ENCODE peak calls at places on chromosomes 4 and X, in seven cellular contexts. One of them, this sample, is unnamed.

GRCh38 chr4:151276787-151277557 is at the start of gene PRSS48:
- DNase-seq in HepG2: peak; percentile 55
- DNase-seq in H1: peak; percentile 94
- DNase-seq in HCT116: peak; percentile 34
- DNase-seq in GM12878: no peak
- DNase-seq in SK-N-SH: peak; percentile 68
- DNase-seq in K562: peak; percentile 69
- DNase-seq in this sample: peak; percentile 12

GRCh38 chr4:153844144-153844543 is 55.3 kb upstream of the SFRP2 start:
- DNase-seq in HepG2: no peak
- DNase-seq in K562: no peak
- DNase-seq in SK-N-SH: no peak
- DNase-seq in H1: no peak
- DNase-seq in HCT116: no peak
- DNase-seq in GM12878: no peak
- DNase-seq in this sample: no peak

GRCh38 chr4:119300072-119300387 is 21.9 kb downstream of the FABP2 start:
- DNase-seq in K562: peak; percentile 59
- DNase-seq in HCT116: no peak
- DNase-seq in HepG2: no peak
- DNase-seq in H1: no peak
- DNase-seq in SK-N-SH: peak; percentile 47
- DNase-seq in GM12878: peak; percentile 13
- DNase-seq in this sample: no peak

GRCh38 chrX:55480390-55481062 is 9.1 kb downstream of the USP51 start:
- DNase-seq in HepG2: no peak
- DNase-seq in H1: no peak
- DNase-seq in HCT116: no peak
- DNase-seq in GM12878: no peak
- DNase-seq in SK-N-SH: no peak
- DNase-seq in K562: peak; percentile 54
- DNase-seq in this sample: no peak

GRCh38 chr4:186714006-186714675 is 9.5 kb downstream of the FAT1 start:
- DNase-seq in HepG2: no peak
- DNase-seq in K562: no peak
- DNase-seq in HCT116: no peak
- DNase-seq in SK-N-SH: no peak
- DNase-seq in GM12878: no peak
- DNase-seq in H1: no peak
- DNase-seq in this sample: no peak

GRCh38 chrX:86806786-86807185 is 658.5 kb downstream of the DACH2 start:
- DNase-seq in HCT116: no peak
- DNase-seq in GM12878: no peak
- DNase-seq in H1: no peak
- DNase-seq in SK-N-SH: peak; percentile 12
- DNase-seq in HepG2: peak; percentile 6
- DNase-seq in K562: peak; percentile 0
- DNase-seq in this sample: peak; percentile 0

GRCh38 chr4:132710971-132711370 is 438.1 kb upstream of the PCDH10 start:
- DNase-seq in SK-N-SH: no peak
- DNase-seq in GM12878: no peak
- DNase-seq in HCT116: no peak
- DNase-seq in HepG2: no peak
- DNase-seq in K562: no peak
- DNase-seq in H1: no peak
- DNase-seq in this sample: no peak

GRCh38 chr4:73974352-73974751 is 7.5 kb downstream of the PF4 start:
- DNase-seq in SK-N-SH: no peak
- DNase-seq in GM12878: no peak
- DNase-seq in HepG2: no peak
- DNase-seq in K562: no peak
- DNase-seq in H1: no peak
- DNase-seq in HCT116: no peak
- DNase-seq in this sample: no peak

GRCh38 chrX:1592863-1593201 is 1.4 kb downstream of the AKAP17A start:
- DNase-seq in H1: no peak
- DNase-seq in HepG2: no peak
- DNase-seq in GM12878: no peak
- DNase-seq in K562: peak; percentile 30
- DNase-seq in HCT116: no peak
- DNase-seq in SK-N-SH: peak; percentile 44
- DNase-seq in this sample: no peak

GRCh38 chr4:6221296-6221850 is 21.0 kb upstream of the JAKMIP1 start:
- DNase-seq in SK-N-SH: no peak
- DNase-seq in H1: peak; percentile 57
- DNase-seq in GM12878: no peak
- DNase-seq in HepG2: no peak
- DNase-seq in K562: no peak
- DNase-seq in HCT116: no peak
- DNase-seq in this sample: no peak
- TF ChIP-seq JUND in SK-N-SH: no peak
- TF ChIP-seq JUND in H1: no peak
- TF ChIP-seq JUND in GM12878: no peak
- TF ChIP-seq JUND in HepG2: no peak
- TF ChIP-seq JUND in K562: no peak
- TF ChIP-seq JUND in HCT116: no peak
- TF ChIP-seq JUND in this sample: no peak

DNA sequence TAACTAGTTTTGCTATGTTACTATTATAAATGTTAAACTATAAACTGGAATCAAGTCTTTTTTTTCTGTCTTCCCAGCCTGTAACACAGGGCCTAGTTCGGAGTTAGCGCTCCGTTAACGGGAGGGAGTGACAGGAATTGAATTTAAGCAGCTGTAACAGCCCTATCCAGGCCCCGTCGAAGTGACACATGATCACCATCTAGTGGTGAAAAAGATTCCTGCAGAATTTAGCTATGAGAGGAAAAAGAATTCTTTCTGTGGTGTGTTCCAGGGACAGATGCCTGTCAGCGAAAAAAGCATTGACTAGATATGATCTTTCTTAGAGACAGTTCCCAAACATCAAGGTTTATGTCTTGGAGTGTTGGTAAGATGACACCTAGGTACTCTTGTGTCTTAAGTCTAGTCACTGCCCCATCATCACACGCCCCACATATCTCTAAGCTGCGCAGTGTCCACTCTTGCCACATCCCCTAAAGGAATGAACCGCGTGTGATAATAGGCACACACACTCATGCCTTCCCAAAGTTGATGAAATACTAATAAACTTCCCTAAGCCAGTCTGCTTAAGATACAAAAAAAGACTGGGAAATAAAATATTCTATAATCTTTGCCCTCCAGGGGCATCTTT is 2.1 kb downstream of the GAB3 start:
- DNase-seq in K562: peak; percentile 85
- DNase-seq in HepG2: peak; percentile 32
- DNase-seq in HCT116: no peak
- DNase-seq in H1: no peak
- DNase-seq in GM12878: no peak
- DNase-seq in SK-N-SH: peak; percentile 70
- DNase-seq in this sample: no peak
- TF ChIP-seq JUND in K562: no peak
- TF ChIP-seq JUND in HepG2: no peak
- TF ChIP-seq JUND in HCT116: no peak
- TF ChIP-seq JUND in H1: no peak
- TF ChIP-seq JUND in GM12878: no peak
- TF ChIP-seq JUND in SK-N-SH: no peak
- TF ChIP-seq JUND in this sample: no peak

GRCh38 chrX:39813631-39814246 is 284.0 kb downstream of the BCOR start:
- DNase-seq in GM12878: no peak
- DNase-seq in H1: no peak
- DNase-seq in HepG2: no peak
- DNase-seq in K562: no peak
- DNase-seq in SK-N-SH: peak; percentile 71
- DNase-seq in HCT116: no peak
- DNase-seq in this sample: no peak
- TF ChIP-seq JUND in GM12878: no peak
- TF ChIP-seq JUND in H1: no peak
- TF ChIP-seq JUND in HepG2: no peak
- TF ChIP-seq JUND in K562: no peak
- TF ChIP-seq JUND in SK-N-SH: no peak
- TF ChIP-seq JUND in HCT116: no peak
- TF ChIP-seq JUND in this sample: no peak

DNA sequence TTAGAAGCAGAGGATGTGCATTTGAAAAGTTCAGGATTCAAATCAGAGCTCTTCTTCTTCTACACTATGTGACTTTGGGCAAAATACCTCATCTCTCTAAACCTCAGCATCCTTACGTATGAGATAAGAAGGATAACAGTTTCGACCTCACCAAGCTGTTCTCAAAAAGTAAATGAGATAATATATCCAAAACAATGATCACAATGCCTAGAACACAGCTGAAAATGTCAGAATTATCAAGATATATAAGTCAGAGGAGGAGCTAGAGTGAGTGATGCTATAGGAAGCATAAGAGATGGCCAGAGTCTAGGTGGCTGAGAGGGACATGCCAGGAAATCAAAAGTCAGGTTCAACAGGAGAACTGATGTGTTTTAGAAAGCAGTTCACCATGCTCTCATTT is 168.0 kb downstream of the EFHC2 start:
- DNase-seq in GM12878: no peak
- DNase-seq in HepG2: no peak
- DNase-seq in HCT116: no peak
- DNase-seq in K562: no peak
- DNase-seq in SK-N-SH: no peak
- DNase-seq in H1: no peak
- DNase-seq in this sample: no peak
- TF ChIP-seq JUND in GM12878: no peak
- TF ChIP-seq JUND in HepG2: no peak
- TF ChIP-seq JUND in HCT116: no peak
- TF ChIP-seq JUND in K562: no peak
- TF ChIP-seq JUND in SK-N-SH: no peak
- TF ChIP-seq JUND in H1: no peak
- TF ChIP-seq JUND in this sample: no peak

GRCh38 chrX:118603981-118604380 is 108.4 kb downstream of the DOCK11 start:
- DNase-seq in K562: peak; percentile 70
- DNase-seq in GM12878: peak; percentile 11
- DNase-seq in SK-N-SH: peak; percentile 44
- DNase-seq in HepG2: peak; percentile 50
- DNase-seq in HCT116: peak; percentile 46
- DNase-seq in H1: peak; percentile 49
- DNase-seq in this sample: peak; percentile 67
- TF ChIP-seq JUND in K562: no peak
- TF ChIP-seq JUND in GM12878: no peak
- TF ChIP-seq JUND in SK-N-SH: no peak
- TF ChIP-seq JUND in HepG2: no peak
- TF ChIP-seq JUND in HCT116: no peak
- TF ChIP-seq JUND in H1: no peak
- TF ChIP-seq JUND in this sample: no peak

GRCh38 chr4:158913766-158914165 is 144.9 kb downstream of the FNIP2 start:
- DNase-seq in HepG2: no peak
- DNase-seq in GM12878: no peak
- DNase-seq in SK-N-SH: no peak
- DNase-seq in K562: no peak
- DNase-seq in HCT116: no peak
- DNase-seq in H1: no peak
- DNase-seq in this sample: no peak

GRCh38 chr4:158912390-158913175 is 143.8 kb downstream of the FNIP2 start:
- DNase-seq in K562: no peak
- DNase-seq in H1: no peak
- DNase-seq in HepG2: no peak
- DNase-seq in SK-N-SH: no peak
- DNase-seq in HCT116: no peak
- DNase-seq in GM12878: no peak
- DNase-seq in this sample: no peak

GRCh38 chr4:158914178-158914577 is 145.4 kb downstream of the FNIP2 start:
- DNase-seq in SK-N-SH: no peak
- DNase-seq in K562: no peak
- DNase-seq in GM12878: no peak
- DNase-seq in HCT116: no peak
- DNase-seq in HepG2: no peak
- DNase-seq in H1: no peak
- DNase-seq in this sample: no peak

GRCh38 chr4:158915683-158916241 is 146.9 kb downstream of the FNIP2 start:
- DNase-seq in K562: no peak
- DNase-seq in HCT116: no peak
- DNase-seq in HepG2: no peak
- DNase-seq in SK-N-SH: no peak
- DNase-seq in GM12878: no peak
- DNase-seq in H1: no peak
- DNase-seq in this sample: no peak
- TF ChIP-seq JUND in K562: no peak
- TF ChIP-seq JUND in HCT116: no peak
- TF ChIP-seq JUND in HepG2: no peak
- TF ChIP-seq JUND in SK-N-SH: no peak
- TF ChIP-seq JUND in GM12878: no peak
- TF ChIP-seq JUND in H1: no peak
- TF ChIP-seq JUND in this sample: no peak

DNA sequence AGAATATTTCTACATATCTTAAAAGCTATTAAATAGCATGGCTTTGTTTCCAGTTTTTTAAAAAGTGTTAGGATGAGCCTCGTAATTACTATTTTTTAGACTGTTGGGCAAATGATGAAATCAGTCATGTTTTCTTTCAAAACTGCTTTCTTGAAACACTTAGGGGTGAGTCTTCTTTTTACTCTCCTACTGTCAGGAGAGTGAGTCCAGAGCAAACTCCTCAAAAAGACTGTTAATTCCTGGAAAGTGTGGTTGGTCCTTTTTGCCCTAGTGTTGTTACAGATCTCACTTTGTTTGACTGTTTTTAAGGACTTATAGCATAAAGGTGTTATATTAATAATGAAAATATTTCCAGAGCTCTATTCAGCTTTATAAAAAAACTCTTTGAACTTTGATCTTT is 6.3 kb downstream of the GSTCD start:
- DNase-seq in GM12878: no peak
- DNase-seq in K562: no peak
- DNase-seq in H1: no peak
- DNase-seq in HepG2: no peak
- DNase-seq in HCT116: no peak
- DNase-seq in SK-N-SH: no peak
- DNase-seq in this sample: no peak
- TF ChIP-seq JUND in GM12878: no peak
- TF ChIP-seq JUND in K562: no peak
- TF ChIP-seq JUND in H1: no peak
- TF ChIP-seq JUND in HepG2: no peak
- TF ChIP-seq JUND in HCT116: no peak
- TF ChIP-seq JUND in SK-N-SH: no peak
- TF ChIP-seq JUND in this sample: no peak

GRCh38 chr4:2352171-2352570 is 66.3 kb downstream of the ZFYVE28 start:
- DNase-seq in SK-N-SH: no peak
- DNase-seq in GM12878: no peak
- DNase-seq in HCT116: no peak
- DNase-seq in K562: no peak
- DNase-seq in HepG2: no peak
- DNase-seq in H1: peak; percentile 33
- DNase-seq in this sample: no peak
- TF ChIP-seq JUND in SK-N-SH: no peak
- TF ChIP-seq JUND in GM12878: no peak
- TF ChIP-seq JUND in HCT116: no peak
- TF ChIP-seq JUND in K562: no peak
- TF ChIP-seq JUND in HepG2: no peak
- TF ChIP-seq JUND in H1: no peak
- TF ChIP-seq JUND in this sample: no peak